ENCODE peak calls at places on chromosomes 4 and X, in six cellular contexts. F is MM.1S, N is tibial nerve, R is OCI-LY7, D is lung, H is adrenal gland. M is an unnamed sample.

GRCh38 chr4:148273501-148273986 is 168.7 kb downstream of the NR3C2 start:
- DNase-seq in D (no peak), F (no peak), N (no peak), H (peak; percentile 76), R (no peak), M (peak; percentile 46)

GRCh38 chr4:128220286-128221235 is 67.1 kb downstream of the PGRMC2 start:
- DNase-seq in H (no peak), F (peak; percentile 33), R (peak; percentile 20), D (no peak), N (no peak), M (no peak)

GRCh38 chr4:111500871-111501270 is 644.4 kb upstream of the FAM241A start:
- DNase-seq in F (no peak), D (no peak), H (no peak), N (no peak), R (no peak), M (no peak)

GRCh38 chr4:140374130-140374477 is 658 bp downstream of the SCOC start:
- DNase-seq in R (no peak), N (no peak), F (no peak), D (no peak), H (no peak), M (no peak)

GRCh38 chr4:159498371-159499115 is 395.7 kb downstream of the RAPGEF2 start:
- DNase-seq in D (no peak), F (no peak), N (no peak), H (peak; percentile 45), R (no peak), M (no peak)

GRCh38 chr4:1045193-1045594 is 33.8 kb downstream of the FGFRL1 start:
- DNase-seq in N (no peak), H (no peak), R (no peak), D (no peak), F (no peak), M (peak; percentile 16)

GRCh38 chr4:19776929-19777328 is 474.8 kb upstream of the SLIT2 start:
- DNase-seq in F (no peak), N (no peak), H (no peak), D (no peak), R (no peak), M (no peak)

GRCh38 chr4:142194905-142195304 is 558.5 kb downstream of the IL15 start:
- DNase-seq in R (no peak), N (no peak), D (no peak), F (no peak), H (no peak), M (no peak)

GRCh38 chr4:94947681-94948108 is 189.9 kb downstream of the BMPR1B start:
- DNase-seq in F (no peak), N (no peak), R (no peak), H (no peak), D (no peak), M (no peak)

GRCh38 chr4:6989331-6989923 is 53.7 kb upstream of the TADA2B start:
- DNase-seq in D (no peak), H (no peak), R (no peak), N (no peak), F (no peak), M (no peak)

DNA sequence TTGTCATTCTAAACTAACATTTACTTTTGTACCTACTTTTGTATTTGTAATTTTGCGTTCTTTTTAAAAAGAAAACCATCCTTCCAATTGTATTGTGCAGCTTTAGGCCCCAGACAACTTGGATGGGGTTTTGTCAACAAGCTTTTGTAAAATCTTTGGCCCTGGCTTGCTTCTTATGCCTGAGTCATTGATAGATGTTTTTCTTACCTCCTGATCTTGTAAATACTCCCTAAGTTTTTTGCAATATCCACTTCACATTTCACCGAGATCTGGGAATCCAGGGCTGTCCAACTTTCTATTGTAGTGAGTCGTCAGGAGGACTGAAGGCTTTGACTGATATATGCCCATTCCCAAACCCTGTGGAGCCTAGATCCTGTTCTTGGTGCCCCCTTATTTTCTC is 126.9 kb upstream of the GUCY1A1 start:
- DNase-seq in R (no peak), N (no peak), H (no peak), F (no peak), D (no peak), M (no peak)
- H3K4me3 ChIP-seq in R (no peak overlapping the region), N (no peak overlapping the region), H (no peak overlapping the region), F (no peak overlapping the region), D (no peak overlapping the region), M (no peak overlapping the region)

DNA sequence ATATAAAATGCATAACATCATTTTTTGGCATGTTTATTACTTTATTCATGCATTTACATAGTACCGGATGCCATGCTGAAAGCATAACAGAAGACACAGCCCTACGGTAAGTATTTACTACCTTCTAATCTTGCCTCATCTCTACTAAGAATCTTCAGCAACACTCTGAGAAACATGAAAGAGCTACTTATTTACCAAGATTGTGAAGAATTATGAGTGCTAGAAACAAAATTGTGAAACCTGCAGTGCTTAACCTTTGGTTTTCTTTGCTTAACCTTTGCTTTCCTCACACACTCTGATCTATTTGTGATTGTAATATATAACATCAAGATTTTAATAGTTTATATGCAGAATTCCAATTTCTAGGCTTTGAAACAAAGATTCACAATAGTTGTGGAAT is 7.4 kb downstream of the ANTXR2 start:
- DNase-seq in H (no peak), R (no peak), F (no peak), N (no peak), D (no peak), M (no peak)
- H3K4me1 ChIP-seq in H (peaks cover 8% of the 10 kb centered on the region), R (no peaks in the 10 kb centered on the region), F (peaks cover 7% of the 10 kb centered on the region), N (peaks cover 5% of the 10 kb centered on the region), D (peaks cover 5% of the 10 kb centered on the region), M (peaks cover 3% of the 10 kb centered on the region)

DNA sequence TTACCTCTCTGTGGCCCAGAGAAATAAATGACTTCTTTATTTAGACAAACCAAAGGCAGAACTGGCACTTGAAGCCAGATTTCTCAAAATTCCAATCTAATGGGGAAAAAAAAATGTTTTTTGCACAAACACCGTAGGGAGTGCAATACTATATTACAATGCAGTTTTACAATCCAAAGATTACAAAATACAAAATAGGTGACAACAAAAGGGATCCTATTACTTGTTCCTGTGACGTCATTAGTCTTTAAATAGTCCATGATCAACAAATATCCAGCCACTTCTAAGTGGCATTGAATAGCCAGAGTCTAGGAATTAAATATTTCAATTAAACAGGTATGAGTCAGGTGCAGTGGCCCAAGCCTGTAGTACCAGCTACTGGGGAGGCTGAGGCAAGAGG is 3.0 kb upstream of the APBB2 start:
- DNase-seq in R (no peak), D (no peak), N (no peak), H (no peak), F (no peak), M (no peak)
- H3K4me3 ChIP-seq in R (no peak overlapping the region), D (no peak overlapping the region), N (no peak overlapping the region), H (no peak overlapping the region), F (no peak overlapping the region), M (no peak overlapping the region)

GRCh38 chr4:70192895-70193294 is 2.6 kb upstream of the ODAM start:
- DNase-seq in D (no peak), F (no peak), N (no peak), H (no peak), R (no peak), M (no peak)

GRCh38 chr4:70195425-70195824 is at the start of gene ODAM:
- DNase-seq in F (no peak), N (no peak), H (no peak), D (no peak), R (no peak), M (no peak)

GRCh38 chr4:70197842-70198241 is 2.3 kb downstream of the ODAM start:
- DNase-seq in R (no peak), D (peak; percentile 52), H (no peak), F (no peak), N (no peak), M (no peak)

DNA sequence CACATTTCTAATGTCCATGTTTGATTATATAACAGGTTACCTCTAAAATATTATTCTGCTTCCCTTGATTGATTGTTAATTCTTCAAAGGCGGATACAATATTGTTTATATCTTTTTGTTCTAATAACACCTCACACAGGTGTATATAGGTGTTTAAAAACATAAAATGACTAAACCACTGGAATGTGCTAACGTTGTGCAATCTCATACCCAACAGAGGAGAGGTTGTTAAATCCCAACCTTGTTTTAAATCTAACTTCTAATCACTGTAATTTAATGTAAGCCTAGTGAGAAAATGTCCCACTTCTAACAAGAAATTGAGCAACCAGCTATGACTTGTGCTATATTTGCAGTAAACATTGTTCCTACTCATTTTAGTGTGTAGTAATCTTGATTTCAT is 1.3 kb downstream of the ODAM start:
- DNase-seq in R (no peak), D (no peak), F (no peak), H (no peak), N (no peak), M (no peak)
- H3K4me1 ChIP-seq in R (no peaks in the 10 kb centered on the region), D (no peaks in the 10 kb centered on the region), F (no peaks in the 10 kb centered on the region), H (no peaks in the 10 kb centered on the region), N (no peaks in the 10 kb centered on the region), M (no peaks in the 10 kb centered on the region)

DNA sequence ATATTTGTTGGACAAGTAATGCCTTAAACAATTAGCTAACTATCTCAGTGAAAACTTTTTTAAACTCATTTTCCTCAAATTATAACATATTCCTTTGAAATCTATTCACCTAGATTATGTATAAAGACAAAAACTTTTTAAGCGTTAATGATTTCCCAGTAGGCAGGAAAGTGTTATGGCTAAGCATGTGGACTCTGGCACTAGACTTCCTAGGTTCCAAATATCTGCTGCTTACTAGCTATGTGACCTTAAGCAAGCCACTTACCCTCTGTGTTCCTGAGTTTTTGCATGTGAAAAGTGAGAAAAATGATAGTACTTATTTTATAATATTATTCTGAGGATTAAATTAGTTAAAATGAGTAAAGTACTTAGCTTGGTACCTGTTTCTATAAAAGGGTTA is 301.8 kb downstream of the STPG2 start:
- DNase-seq in H (no peak), N (no peak), R (no peak), F (no peak), D (no peak), M (no peak)
- H3K4me3 ChIP-seq in H (no peak overlapping the region), N (no peak overlapping the region), R (no peak overlapping the region), F (no peak overlapping the region), D (no peak overlapping the region), M (no peak overlapping the region)

DNA sequence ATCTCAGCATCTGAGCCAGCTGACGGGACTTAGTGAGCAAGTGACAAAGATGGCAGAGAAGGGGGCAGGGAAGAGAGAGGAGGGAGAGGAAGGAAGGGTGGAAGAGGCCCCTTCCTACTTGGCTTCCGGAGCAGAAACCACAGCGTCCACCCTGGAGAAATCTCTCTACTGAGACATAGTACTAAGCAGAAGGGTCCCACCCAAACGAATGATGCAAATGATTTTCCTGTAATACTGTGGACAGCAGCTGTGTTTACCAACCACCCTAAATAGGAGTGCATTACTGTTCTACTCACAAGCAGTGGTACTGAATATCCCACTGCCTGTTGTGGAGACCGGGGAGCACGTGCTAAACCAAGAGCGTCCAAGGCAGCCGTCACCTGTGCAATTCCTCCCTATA is 29.4 kb downstream of the DTHD1 start:
- DNase-seq in F (peak; percentile 51), R (no peak), D (peak; percentile 33), N (no peak), H (peak; percentile 22), M (peak; percentile 55)
- H3K4me1 ChIP-seq in F (peaks cover 4% of the 10 kb centered on the region), R (no peaks in the 10 kb centered on the region), D (no peaks in the 10 kb centered on the region), N (peaks cover 4% of the 10 kb centered on the region), H (no peaks in the 10 kb centered on the region), M (peaks cover 2% of the 10 kb centered on the region)

DNA sequence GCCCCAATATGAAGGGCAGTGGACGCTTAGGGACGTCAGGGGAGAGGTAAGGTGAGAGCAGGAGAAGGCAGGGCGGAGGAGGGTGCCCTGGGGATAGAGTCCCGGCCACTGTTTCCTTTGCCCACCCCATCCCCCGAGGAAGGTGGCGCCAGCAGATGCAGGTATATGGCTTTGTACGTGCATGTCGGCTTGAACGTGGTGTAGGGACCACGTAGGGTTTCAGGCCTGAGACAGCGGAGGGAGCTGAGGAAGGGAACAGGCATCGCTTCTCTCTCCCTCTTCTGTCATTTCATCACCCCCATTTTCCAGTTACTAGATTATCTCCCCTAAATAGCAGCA is 97.9 kb downstream of the PHKA2 start:
- DNase-seq in N (no peak), R (no peak), F (no peak), D (no peak), H (no peak), M (no peak)
- H3K4me3 ChIP-seq in N (peak overlapping the region; percentile 15), R (no peak overlapping the region), F (peak overlapping the region; percentile 69), D (no peak overlapping the region), H (no peak overlapping the region), M (peak overlapping the region; percentile 11)

M was measured in right cardiac atrium.